ENCODE peak calls at places on chromosomes 12 and 14, in five cellular contexts. M, J, W, P and T are unnamed samples.

GRCh38 chr14:68278568-68279436 is 459.2 kb downstream of the RAD51B start:
- DNase-seq in J (no peak), W (no peak), M (no peak), P (no peak), T (no peak)

GRCh38 chr12:127401005-127401404 is 866.0 kb upstream of the TMEM132C start:
- DNase-seq in M (no peak), P (no peak), W (no peak), J (no peak), T (no peak)

GRCh38 chr14:78598046-78598652 is 428.0 kb downstream of the NRXN3 start:
- DNase-seq in J (peak), W (no peak), P (no peak), M (peak), T (no peak)

GRCh38 chr12:10926263-10926662 is 2.8 kb upstream of the PRH2 start:
- DNase-seq in M (no peak), W (no peak), J (no peak), P (no peak), T (no peak)

GRCh38 chr14:55556929-55557623 is 22.9 kb upstream of the KTN1 start:
- DNase-seq in J (no peak), P (peak), W (peak), M (peak), T (peak)

GRCh38 chr14:78566017-78566858 is 396.1 kb downstream of the NRXN3 start:
- DNase-seq in M (peak), P (peak), W (peak), J (peak), T (peak)

GRCh38 chr14:68506645-68507405 is 286.0 kb downstream of the ZFP36L1 start:
- DNase-seq in J (no peak), M (no peak), P (no peak), W (peak), T (no peak)

GRCh38 chr14:95685978-95686922 is at the start of gene TCL1B:
- DNase-seq in M (no peak), W (no peak), J (no peak), P (no peak), T (no peak)

GRCh38 chr14:74081491-74081890 is 2.8 kb downstream of the ALDH6A1 start:
- DNase-seq in W (no peak), M (no peak), P (no peak), J (no peak), T (no peak)

GRCh38 chr14:62209287-62209899 is 447.2 kb downstream of the SNAPC1 start:
- DNase-seq in J (no peak), M (no peak), P (no peak), W (no peak), T (peak)

GRCh38 chr12:74119811-74120362 is 417.7 kb upstream of the ATXN7L3B start:
- DNase-seq in J (no peak), W (no peak), P (no peak), M (no peak), T (no peak)

GRCh38 chr14:50040401-50040775 is 76.0 kb downstream of the VCPKMT start:
- DNase-seq in W (no peak), J (no peak), P (no peak), M (no peak), T (no peak)

GRCh38 chr14:24915958-24916595 is 133.9 kb downstream of the STXBP6 start:
- DNase-seq in M (no peak), J (no peak), P (no peak), W (no peak), T (no peak)

GRCh38 chr12:30764251-30764650 is 9.5 kb upstream of the CAPRIN2 start:
- DNase-seq in P (no peak), J (no peak), M (no peak), W (no peak), T (no peak)

GRCh38 chr12:125140239-125140917 is 75.1 kb downstream of the AACS start:
- DNase-seq in W (no peak), M (no peak), P (no peak), J (peak), T (no peak)

GRCh38 chr12:99390707-99391106 is 256.8 kb upstream of the GARIN6 start:
- DNase-seq in P (peak), J (peak), W (no peak), M (no peak), T (no peak)

GRCh38 chr12:124842073-124842749 is 21.5 kb downstream of the SCARB1 start:
- DNase-seq in M (no peak), P (no peak), J (no peak), W (no peak), T (no peak)

GRCh38 chr14:69828372-69828771 is 31.3 kb upstream of the SLC10A1 start:
- DNase-seq in P (no peak), W (no peak), M (no peak), J (no peak), T (no peak)

GRCh38 chr12:71392521-71393145 is 47.0 kb upstream of the LGR5 start:
- DNase-seq in W (no peak), M (no peak), P (no peak), J (no peak), T (peak)

GRCh38 chr14:79510659-79511058 is 700.6 kb downstream of the DIO2 start:
- DNase-seq in P (no peak), M (no peak), W (no peak), J (no peak), T (no peak)

GRCh38 chr12:121992059-121992879 is 29.4 kb upstream of the BCL7A start:
- DNase-seq in P (no peak), W (no peak), J (no peak), M (no peak), T (peak)

GRCh38 chr12:124764451-124764850 is 99.2 kb downstream of the SCARB1 start:
- DNase-seq in M (no peak), P (no peak), J (no peak), W (no peak), T (no peak)

GRCh38 chr14:35229495-35230089 is 62.6 kb upstream of the PSMA6 start:
- DNase-seq in J (no peak), M (no peak), W (no peak), P (no peak), T (no peak)

GRCh38 chr12:106285993-106286392 is 16.5 kb upstream of the TCP11L2 start:
- DNase-seq in M (no peak), P (no peak), J (no peak), W (no peak), T (no peak)

GRCh38 chr14:25484194-25484593 is 434.2 kb upstream of the STXBP6 start:
- DNase-seq in M (no peak), W (no peak), J (no peak), P (no peak), T (no peak)

GRCh38 chr14:21913759-21914158 is 240.1 kb upstream of the OR4E1 start:
- DNase-seq in W (no peak), P (no peak), M (no peak), J (peak), T (peak)

GRCh38 chr14:102375126-102375525 is 12.4 kb downstream of the TECPR2 start:
- DNase-seq in P (no peak), M (no peak), W (no peak), J (no peak), T (no peak)

GRCh38 chr12:7303230-7303629 is 642 bp upstream of the ACSM4 start:
- DNase-seq in J (no peak), M (no peak), W (no peak), P (no peak), T (no peak)

GRCh38 chr12:52528641-52529143 is 8.5 kb upstream of the KRT5 start:
- DNase-seq in M (no peak), W (no peak), J (no peak), P (no peak), T (no peak)

GRCh38 chr12:78239566-78239965 is 408.9 kb downstream of the NAV3 start:
- DNase-seq in P (no peak), M (no peak), J (no peak), W (no peak), T (no peak)

GRCh38 chr12:3795096-3795799 is 42.3 kb upstream of the CRACR2A start:
- DNase-seq in W (no peak), P (no peak), J (no peak), M (no peak), T (no peak)

GRCh38 chr14:97349946-97350345 is 552.8 kb downstream of the VRK1 start:
- DNase-seq in M (no peak), W (no peak), J (no peak), P (no peak), T (no peak)

GRCh38 chr12:43835264-43835655 is 621 bp upstream of the TMEM117 start:
- DNase-seq in J (no peak), M (no peak), P (no peak), W (no peak), T (no peak)

GRCh38 chr12:127785535-127785934 is 481.4 kb upstream of the TMEM132C start:
- DNase-seq in M (peak), P (no peak), J (no peak), W (no peak), T (no peak)

GRCh38 chr12:25718081-25718731 is 165.1 kb upstream of the LMNTD1 start:
- DNase-seq in P (no peak), J (no peak), W (no peak), M (no peak), T (no peak)

GRCh38 chr14:104941508-104942365 is 17.1 kb downstream of the PLD4 start:
- DNase-seq in M (no peak), W (peak), P (peak), J (no peak), T (no peak)

GRCh38 chr14:104939666-104940410 is 15.2 kb downstream of the PLD4 start:
- DNase-seq in W (peak), P (peak), M (peak), J (no peak), T (no peak)

GRCh38 chr14:104942586-104942985 is 17.9 kb downstream of the PLD4 start:
- DNase-seq in M (no peak), W (no peak), P (peak), J (no peak), T (no peak)

GRCh38 chr14:104938960-104939359 is 14.3 kb downstream of the PLD4 start:
- DNase-seq in P (no peak), J (no peak), W (no peak), M (no peak), T (no peak)

DNA sequence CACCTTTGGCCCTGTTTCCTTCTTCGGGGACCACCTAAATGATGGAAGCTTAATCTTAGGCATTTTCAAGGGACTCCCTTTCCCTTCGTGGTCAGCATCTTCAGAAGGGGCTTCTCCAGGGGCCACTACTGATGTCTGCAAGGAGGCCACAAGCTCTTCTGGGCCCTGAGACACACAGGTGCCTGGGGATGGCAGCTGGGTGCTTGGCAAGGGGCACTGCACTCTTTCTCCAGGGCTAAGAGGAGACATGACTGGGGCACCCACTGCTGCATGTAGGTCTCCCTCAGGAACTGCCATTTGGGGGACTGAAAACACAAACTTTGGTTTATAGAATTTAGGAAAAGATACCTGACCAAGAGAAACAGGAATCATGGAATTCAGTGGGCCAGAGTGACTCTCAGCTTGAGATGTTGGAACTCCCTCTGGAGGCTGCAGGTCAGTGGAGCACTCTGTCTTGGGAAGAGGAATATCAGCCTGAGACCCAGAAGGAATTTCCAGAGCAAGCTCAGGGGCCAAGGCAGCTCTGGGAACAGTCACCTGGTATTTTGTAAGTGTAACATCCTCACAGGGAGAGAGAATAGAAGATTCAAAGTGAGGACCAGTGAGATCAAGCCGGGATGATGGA is 16.0 kb downstream of the PLD4 start:
- DNase-seq in M (no peak), J (no peak), P (peak), W (peak), T (no peak)
- TF ChIP-seq CTCF in M (no peak), J (no peak), P (no peak), W (no peak), T (peak)

GRCh38 chr12:76348079-76348901 is at the start of gene BBS10:
- DNase-seq in W (peak), M (peak), P (peak), J (peak), T (peak)

GRCh38 chr12:76345569-76345968 is 2.6 kb downstream of the BBS10 start:
- DNase-seq in P (no peak), M (no peak), W (no peak), J (no peak), T (no peak)

GRCh38 chr12:76341436-76342030 is 6.7 kb downstream of the BBS10 start:
- DNase-seq in J (no peak), M (no peak), P (no peak), W (no peak), T (no peak)

GRCh38 chr12:76346236-76346635 is 2.0 kb downstream of the BBS10 start:
- DNase-seq in W (no peak), J (no peak), P (no peak), M (no peak), T (no peak)

GRCh38 chr12:76346798-76347420 is 1.3 kb downstream of the BBS10 start:
- DNase-seq in W (no peak), M (peak), J (no peak), P (no peak), T (peak)
- TF ChIP-seq CTCF in W (no peak), M (peak), J (no peak), P (peak), T (peak)

GRCh38 chr14:75188520-75189267 is 12.3 kb upstream of the TMED10 start:
- DNase-seq in M (peak), J (no peak), P (no peak), W (no peak), T (no peak)

GRCh38 chr14:75184039-75184438 is 7.6 kb upstream of the TMED10 start:
- DNase-seq in M (no peak), P (no peak), J (no peak), W (no peak), T (no peak)

GRCh38 chr14:75184447-75184846 is 8.0 kb upstream of the TMED10 start:
- DNase-seq in M (no peak), J (no peak), W (no peak), P (no peak), T (no peak)

GRCh38 chr14:75185251-75186040 is 9.0 kb upstream of the TMED10 start:
- DNase-seq in M (no peak), W (no peak), P (no peak), J (no peak), T (no peak)

GRCh38 chr14:75186953-75187352 is 10.5 kb upstream of the TMED10 start:
- DNase-seq in W (no peak), P (no peak), J (no peak), M (no peak), T (no peak)
- TF ChIP-seq CTCF in W (no peak), P (no peak), J (no peak), M (no peak), T (no peak)

GRCh38 chr14:100706860-100707259 is 19.8 kb upstream of the DLK1 start:
- DNase-seq in J (no peak), W (no peak), P (no peak), M (no peak), T (no peak)

GRCh38 chr14:100709252-100709955 is 17.3 kb upstream of the DLK1 start:
- DNase-seq in M (no peak), P (no peak), W (no peak), J (peak), T (no peak)

GRCh38 chr14:100710391-100711116 is 16.1 kb upstream of the DLK1 start:
- DNase-seq in P (no peak), W (no peak), J (no peak), M (no peak), T (no peak)

GRCh38 chr14:100709956-100710284 is 16.8 kb upstream of the DLK1 start:
- DNase-seq in W (no peak), J (no peak), P (no peak), M (no peak), T (no peak)

GRCh38 chr14:100708349-100709217 is 18.1 kb upstream of the DLK1 start:
- DNase-seq in P (no peak), J (no peak), W (no peak), M (peak), T (no peak)
- TF ChIP-seq CTCF in P (no peak), J (no peak), W (no peak), M (no peak), T (no peak)

GRCh38 chr14:46985529-46986137 is 334.1 kb upstream of the RPL10L start:
- DNase-seq in P (no peak), J (no peak), M (no peak), W (no peak), T (no peak)
- TF ChIP-seq CTCF in P (no peak), J (no peak), M (no peak), W (no peak), T (no peak)